ENCODE peak calls at places on chromosomes 13 and 19, in four cellular contexts. One of them, this sample, is unnamed.

GRCh38 chr19:16193466-16193865 is 4.2 kb upstream of the AP1M1 start:
- DNase-seq in IMR-90: no peak
- DNase-seq in mesendoderm: peak; percentile 13
- DNase-seq in H1: no peak
- DNase-seq in this sample: peak; percentile 69

GRCh38 chr19:794989-795658 is 2.1 kb upstream of the PTBP1 start:
- DNase-seq in IMR-90: no peak
- DNase-seq in H1: no peak
- DNase-seq in mesendoderm: no peak
- DNase-seq in this sample: peak; percentile 32

GRCh38 chr19:4379383-4380253 is 20.7 kb downstream of the SH3GL1 start:
- DNase-seq in H1: no peak
- DNase-seq in mesendoderm: no peak
- DNase-seq in IMR-90: peak; percentile 59
- DNase-seq in this sample: no peak

GRCh38 chr19:1252818-1253513 is 4.6 kb downstream of the MIDN start:
- DNase-seq in IMR-90: peak; percentile 97
- DNase-seq in mesendoderm: peak; percentile 65
- DNase-seq in H1: no peak
- DNase-seq in this sample: no peak

GRCh38 chr13:111484959-111485358 is 164.5 kb downstream of the TEX29 start:
- DNase-seq in H1: no peak
- DNase-seq in mesendoderm: no peak
- DNase-seq in IMR-90: no peak
- DNase-seq in this sample: no peak

GRCh38 chr13:28392428-28392827 is 102.5 kb downstream of the FLT1 start:
- DNase-seq in mesendoderm: peak; percentile 89
- DNase-seq in H1: no peak
- DNase-seq in IMR-90: no peak
- DNase-seq in this sample: no peak

GRCh38 chr13:44263920-44264610 is 109.6 kb upstream of the SERP2 start:
- DNase-seq in H1: no peak
- DNase-seq in IMR-90: peak; percentile 20
- DNase-seq in mesendoderm: no peak
- DNase-seq in this sample: no peak

GRCh38 chr19:32489971-32490370 is 84.4 kb downstream of the DPY19L3 start:
- DNase-seq in IMR-90: peak; percentile 6
- DNase-seq in H1: no peak
- DNase-seq in mesendoderm: no peak
- DNase-seq in this sample: no peak

GRCh38 chr13:51819544-51819943 is 15.6 kb upstream of the DHRS12 start:
- DNase-seq in H1: no peak
- DNase-seq in IMR-90: no peak
- DNase-seq in mesendoderm: no peak
- DNase-seq in this sample: no peak

GRCh38 chr13:27295096-27295495 is 24.5 kb downstream of the RASL11A start:
- DNase-seq in mesendoderm: no peak
- DNase-seq in H1: no peak
- DNase-seq in IMR-90: no peak
- DNase-seq in this sample: no peak

GRCh38 chr19:33394006-33394722 is 20.7 kb downstream of the CEBPG start:
- DNase-seq in H1: no peak
- DNase-seq in IMR-90: peak; percentile 69
- DNase-seq in mesendoderm: no peak
- DNase-seq in this sample: no peak

GRCh38 chr19:12938536-12939291 is at the start of gene CALR:
- DNase-seq in IMR-90: no peak
- DNase-seq in H1: no peak
- DNase-seq in mesendoderm: peak; percentile 53
- DNase-seq in this sample: no peak

GRCh38 chr19:19817357-19817756 is 4.2 kb downstream of the ZNF506 start:
- DNase-seq in H1: no peak
- DNase-seq in IMR-90: no peak
- DNase-seq in mesendoderm: peak; percentile 3
- DNase-seq in this sample: no peak

GRCh38 chr13:39729161-39729560 is 73.7 kb downstream of the COG6 start:
- DNase-seq in H1: no peak
- DNase-seq in mesendoderm: no peak
- DNase-seq in IMR-90: peak; percentile 15
- DNase-seq in this sample: no peak

GRCh38 chr13:74751739-74752138 is 617.5 kb upstream of the KLF12 start:
- DNase-seq in IMR-90: no peak
- DNase-seq in H1: no peak
- DNase-seq in mesendoderm: no peak
- DNase-seq in this sample: no peak

DNA sequence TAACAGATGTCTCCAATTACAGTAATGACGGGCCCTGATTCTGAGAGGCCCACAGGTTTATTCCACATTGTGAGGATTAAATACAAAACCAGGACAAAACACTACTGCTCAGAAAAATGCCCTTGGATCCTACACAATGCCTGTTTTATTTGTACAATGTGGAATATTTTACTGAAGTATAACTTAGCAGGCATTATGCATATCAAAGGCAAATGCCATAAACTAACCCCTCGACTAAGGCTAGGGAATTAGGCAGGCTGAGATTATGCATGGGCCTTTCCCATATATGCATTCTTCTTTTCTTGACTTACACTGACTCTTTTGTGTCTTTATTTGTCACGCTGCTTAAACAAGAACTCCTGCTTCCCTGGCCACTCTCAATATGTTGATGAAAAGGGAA is 819.9 kb downstream of the OLFM4 start:
- DNase-seq in IMR-90: no peak
- DNase-seq in mesendoderm: no peak
- DNase-seq in H1: no peak
- DNase-seq in this sample: no peak
- H3K56ac ChIP-seq in IMR-90: no peak overlapping the region
- H3K56ac ChIP-seq in mesendoderm: no peak overlapping the region
- H3K56ac ChIP-seq in H1: no peak overlapping the region
- H3K56ac ChIP-seq in this sample: no peak overlapping the region

DNA sequence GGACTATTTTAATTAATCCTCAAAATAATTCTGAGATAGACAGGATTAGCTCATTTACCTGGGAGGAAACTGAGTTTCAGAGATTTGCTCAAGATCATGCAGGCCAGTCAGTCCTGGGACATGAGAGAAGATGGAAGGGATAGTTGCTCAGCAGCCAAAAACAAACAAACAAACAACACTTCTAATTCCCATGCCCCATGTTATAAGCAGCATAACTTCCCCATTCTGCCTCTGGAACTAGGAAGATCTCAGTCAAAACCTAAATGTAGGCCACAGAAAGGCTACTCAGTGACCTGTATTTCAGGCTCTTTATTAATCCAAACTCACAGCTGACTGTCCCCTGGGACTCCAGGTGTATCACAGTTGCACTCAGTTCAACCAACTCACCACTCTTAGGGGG is 489.2 kb upstream of the NBEA start:
- DNase-seq in mesendoderm: peak; percentile 27
- DNase-seq in H1: no peak
- DNase-seq in IMR-90: no peak
- DNase-seq in this sample: no peak
- H3K56ac ChIP-seq in mesendoderm: no peak overlapping the region
- H3K56ac ChIP-seq in H1: no peak overlapping the region
- H3K56ac ChIP-seq in IMR-90: no peak overlapping the region
- H3K56ac ChIP-seq in this sample: no peak overlapping the region

GRCh38 chr13:20402881-20403280 is 122.8 kb downstream of the CRYL1 start:
- DNase-seq in IMR-90: no peak
- DNase-seq in mesendoderm: no peak
- DNase-seq in H1: no peak
- DNase-seq in this sample: no peak

GRCh38 chr13:20405691-20406090 is 120.0 kb downstream of the CRYL1 start:
- DNase-seq in IMR-90: no peak
- DNase-seq in mesendoderm: peak; percentile 70
- DNase-seq in H1: no peak
- DNase-seq in this sample: peak; percentile 69

GRCh38 chr13:20404488-20405222 is 121.0 kb downstream of the CRYL1 start:
- DNase-seq in IMR-90: no peak
- DNase-seq in H1: no peak
- DNase-seq in mesendoderm: no peak
- DNase-seq in this sample: no peak

GRCh38 chr13:20401958-20402856 is 123.5 kb downstream of the CRYL1 start:
- DNase-seq in H1: no peak
- DNase-seq in IMR-90: peak; percentile 59
- DNase-seq in mesendoderm: peak; percentile 85
- DNase-seq in this sample: no peak

GRCh38 chr13:20403826-20404225 is 121.8 kb downstream of the CRYL1 start:
- DNase-seq in IMR-90: no peak
- DNase-seq in mesendoderm: no peak
- DNase-seq in H1: no peak
- DNase-seq in this sample: no peak
- H3K56ac ChIP-seq in IMR-90: no peak overlapping the region
- H3K56ac ChIP-seq in mesendoderm: no peak overlapping the region
- H3K56ac ChIP-seq in H1: no peak overlapping the region
- H3K56ac ChIP-seq in this sample: no peak overlapping the region

GRCh38 chr13:30026093-30026492 is 175.7 kb upstream of the UBL3 start:
- DNase-seq in mesendoderm: no peak
- DNase-seq in H1: no peak
- DNase-seq in IMR-90: peak; percentile 96
- DNase-seq in this sample: no peak
- H3K56ac ChIP-seq in mesendoderm: no peak overlapping the region
- H3K56ac ChIP-seq in H1: no peak overlapping the region
- H3K56ac ChIP-seq in IMR-90: no peak overlapping the region
- H3K56ac ChIP-seq in this sample: no peak overlapping the region

GRCh38 chr13:20146381-20146780 is 14.5 kb downstream of the GJA3 start:
- DNase-seq in H1: no peak
- DNase-seq in IMR-90: no peak
- DNase-seq in mesendoderm: no peak
- DNase-seq in this sample: no peak
- H3K56ac ChIP-seq in H1: no peak overlapping the region
- H3K56ac ChIP-seq in IMR-90: no peak overlapping the region
- H3K56ac ChIP-seq in mesendoderm: no peak overlapping the region
- H3K56ac ChIP-seq in this sample: no peak overlapping the region

GRCh38 chr13:46743191-46743590 is 53.8 kb downstream of the ESD start:
- DNase-seq in mesendoderm: no peak
- DNase-seq in H1: no peak
- DNase-seq in IMR-90: peak; percentile 31
- DNase-seq in this sample: no peak
- H3K56ac ChIP-seq in mesendoderm: no peak overlapping the region
- H3K56ac ChIP-seq in H1: no peak overlapping the region
- H3K56ac ChIP-seq in IMR-90: no peak overlapping the region
- H3K56ac ChIP-seq in this sample: no peak overlapping the region

DNA sequence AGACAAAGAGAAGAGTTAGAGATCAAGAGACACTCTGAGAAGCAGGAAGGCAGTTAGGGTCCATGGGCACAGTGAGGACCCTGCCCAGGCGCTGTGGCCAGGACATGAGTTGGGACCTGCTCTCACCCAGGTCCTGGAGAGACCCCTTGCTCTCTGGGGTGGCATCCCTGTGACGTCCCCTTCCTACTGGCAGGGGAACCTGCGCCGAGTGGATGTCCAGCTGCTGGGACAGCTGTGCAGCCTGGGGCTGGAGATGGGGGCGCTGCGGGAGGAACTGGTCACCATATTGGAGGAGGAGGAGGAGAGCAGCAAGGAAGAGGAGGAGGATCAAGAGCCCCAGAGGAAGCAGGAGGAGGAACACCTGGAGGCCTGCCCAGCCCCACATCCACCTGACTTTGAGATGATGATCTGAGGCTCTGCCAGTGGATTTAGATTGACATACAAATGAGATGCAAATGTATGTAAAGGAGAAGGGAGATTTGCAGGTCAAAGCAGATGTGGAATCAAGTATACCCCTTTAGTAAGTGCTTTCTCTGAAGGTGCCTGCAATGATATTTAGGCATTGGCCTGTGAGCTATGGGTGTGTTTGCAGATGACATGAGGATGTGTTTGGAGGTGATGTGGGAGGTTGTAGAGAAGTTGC is 978 bp downstream of the ERICH4 start:
- DNase-seq in mesendoderm: no peak
- DNase-seq in H1: no peak
- DNase-seq in IMR-90: no peak
- DNase-seq in this sample: no peak
- H3K56ac ChIP-seq in mesendoderm: no peak overlapping the region
- H3K56ac ChIP-seq in H1: no peak overlapping the region
- H3K56ac ChIP-seq in IMR-90: no peak overlapping the region
- H3K56ac ChIP-seq in this sample: no peak overlapping the region

DNA sequence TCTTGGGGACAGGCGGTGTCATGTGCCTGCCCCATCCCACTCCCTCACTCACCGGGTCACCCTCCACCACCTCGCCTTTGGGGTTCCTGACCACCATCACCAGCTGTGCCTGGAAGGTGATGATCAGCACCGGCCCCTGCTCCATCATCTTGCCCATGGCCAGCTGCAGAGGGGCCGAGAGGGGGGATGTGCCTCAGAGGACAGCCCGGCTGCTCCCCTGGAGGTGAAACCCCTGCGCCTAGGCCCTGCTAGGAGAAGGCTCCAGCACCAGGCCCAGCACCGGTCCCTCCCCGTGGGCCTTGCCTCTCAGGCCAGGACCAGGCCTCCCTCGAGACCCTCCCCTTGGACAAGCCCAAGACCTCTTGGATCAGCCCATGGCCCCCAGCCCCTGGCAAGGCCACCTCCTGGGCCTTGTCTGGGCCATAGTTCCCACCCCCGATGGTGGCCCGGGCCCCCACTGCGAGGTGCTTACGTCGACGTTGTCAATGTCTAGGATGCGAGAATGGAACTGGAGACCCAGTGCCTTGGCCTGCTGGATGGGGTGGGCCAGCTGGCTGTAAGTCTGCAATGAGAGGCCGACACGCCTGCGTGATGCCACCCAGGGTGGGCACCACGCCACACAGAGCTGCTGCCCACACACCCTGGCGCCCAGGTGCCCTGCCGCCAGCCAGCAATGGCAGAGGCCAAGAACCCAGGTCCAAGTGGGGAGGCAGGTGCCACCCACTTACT is 1.8 kb upstream of the CTXN1 start:
- DNase-seq in IMR-90: no peak
- DNase-seq in mesendoderm: no peak
- DNase-seq in H1: no peak
- DNase-seq in this sample: no peak
- H3K56ac ChIP-seq in IMR-90: no peak overlapping the region
- H3K56ac ChIP-seq in mesendoderm: no peak overlapping the region
- H3K56ac ChIP-seq in H1: no peak overlapping the region
- H3K56ac ChIP-seq in this sample: no peak overlapping the region

DNA sequence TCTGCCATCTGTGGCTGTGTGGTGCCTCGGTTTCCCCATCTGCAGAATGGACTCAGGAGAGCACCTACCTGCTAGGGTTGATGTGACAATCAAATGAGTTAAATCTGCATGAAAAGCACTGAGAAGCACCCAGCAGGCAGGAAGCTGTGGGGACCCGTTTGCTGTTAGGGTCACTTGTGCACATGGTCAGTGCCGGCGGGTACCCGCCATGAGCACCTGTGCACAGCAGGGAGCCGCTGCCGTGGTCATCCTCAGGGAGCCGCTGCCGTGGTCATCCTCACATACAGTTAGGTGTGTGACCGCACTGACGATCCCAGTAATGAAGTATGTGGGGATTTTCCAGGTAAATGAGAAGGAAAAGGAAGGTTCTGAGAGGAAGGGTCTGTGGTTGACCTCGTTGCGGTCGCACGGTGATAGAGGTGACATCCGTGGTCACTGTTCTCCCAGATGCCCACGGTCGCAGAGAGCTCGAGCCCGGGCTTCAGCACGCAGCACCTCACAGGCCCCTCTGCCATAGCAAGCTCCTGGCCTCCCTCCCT is 6.5 kb downstream of the MCF2L start:
- DNase-seq in H1: no peak
- DNase-seq in IMR-90: no peak
- DNase-seq in mesendoderm: no peak
- DNase-seq in this sample: no peak
- H3K56ac ChIP-seq in H1: no peak overlapping the region
- H3K56ac ChIP-seq in IMR-90: no peak overlapping the region
- H3K56ac ChIP-seq in mesendoderm: no peak overlapping the region
- H3K56ac ChIP-seq in this sample: no peak overlapping the region